ENCODE peak calls at places on chromosomes 5 and 9, in ten cellular contexts. X, H, R, F, E, V, T, W, Q and Z are unnamed samples.

GRCh38 chr5:173583384-173583783 is 33.1 kb downstream of the BOD1 start:
- DNase-seq in X (no peak), H (no peak), R (no peak), F (no peak), E (no peak), V (no peak), T (no peak), W (no peak), Q (no peak), Z (no peak)

GRCh38 chr5:20340123-20340522 is 352.1 kb upstream of the CDH18 start:
- DNase-seq in X (no peak), H (no peak), R (no peak), F (no peak), E (no peak), V (no peak), T (no peak), W (no peak), Q (no peak), Z (no peak)

GRCh38 chr5:151825445-151825844 is 53.7 kb downstream of the G3BP1 start:
- DNase-seq in X (peak), H (peak), R (peak), F (peak), E (peak), V (peak), T (no peak), W (peak), Q (peak), Z (no peak)

GRCh38 chr5:175418252-175418651 is 25.7 kb downstream of the DRD1 start:
- DNase-seq in X (no peak), H (no peak), R (no peak), F (no peak), E (no peak), V (no peak), T (no peak), W (peak), Q (no peak), Z (no peak)

GRCh38 chr5:150166193-150167162 is at the start of gene CDX1:
- DNase-seq in X (no peak), H (no peak), R (peak), F (no peak), E (no peak), V (no peak), T (no peak), W (no peak), Q (no peak), Z (no peak)

GRCh38 chr9:16335788-16336580 is 534.5 kb downstream of the BNC2 start:
- DNase-seq in X (peak), H (peak), R (no peak), F (no peak), E (no peak), V (peak), T (peak), W (peak), Q (peak), Z (peak)

GRCh38 chr5:131148835-131149234 is 16.2 kb downstream of the HINT1 start:
- DNase-seq in X (no peak), H (no peak), R (no peak), F (no peak), E (no peak), V (no peak), T (no peak), W (no peak), Q (no peak), Z (no peak)

GRCh38 chr5:68141494-68141893 is 74.1 kb upstream of the PIK3R1 start:
- DNase-seq in X (no peak), H (no peak), R (no peak), F (no peak), E (no peak), V (no peak), T (no peak), W (no peak), Q (peak), Z (no peak)

GRCh38 chr5:19270153-19270552 is 717.8 kb downstream of the CDH18 start:
- DNase-seq in X (no peak), H (no peak), R (peak), F (no peak), E (no peak), V (no peak), T (no peak), W (no peak), Q (no peak), Z (no peak)

GRCh38 chr9:100739208-100739607 is 161.3 kb downstream of the CAVIN4 start:
- DNase-seq in X (no peak), H (no peak), R (no peak), F (no peak), E (no peak), V (no peak), T (no peak), W (no peak), Q (no peak), Z (no peak)

GRCh38 chr9:133129001-133129799 is 8.2 kb upstream of the RALGDS start:
- DNase-seq in X (no peak), H (no peak), R (no peak), F (no peak), E (no peak), V (no peak), T (no peak), W (no peak), Q (no peak), Z (no peak)

GRCh38 chr5:159956074-159956473 is 39.8 kb downstream of the ADRA1B start:
- DNase-seq in X (no peak), H (no peak), R (no peak), F (no peak), E (no peak), V (no peak), T (no peak), W (no peak), Q (peak), Z (no peak)

GRCh38 chr5:151675956-151676712 is 10.6 kb downstream of the SPARC start:
- DNase-seq in X (no peak), H (no peak), R (peak), F (no peak), E (no peak), V (no peak), T (no peak), W (no peak), Q (peak), Z (no peak)

GRCh38 chr5:127941646-127942045 is 141.9 kb upstream of the SLC12A2 start:
- DNase-seq in X (no peak), H (no peak), R (no peak), F (no peak), E (no peak), V (no peak), T (no peak), W (no peak), Q (peak), Z (no peak)

GRCh38 chr5:51156838-51157237 is 226.4 kb upstream of the ISL1 start:
- DNase-seq in X (no peak), H (no peak), R (peak), F (no peak), E (no peak), V (no peak), T (no peak), W (no peak), Q (no peak), Z (no peak)

GRCh38 chr5:42949348-42950090 is 90.6 kb downstream of the ANXA2R start:
- DNase-seq in X (peak), H (no peak), R (peak), F (no peak), E (peak), V (peak), T (peak), W (no peak), Q (peak), Z (no peak)
- H3K4me3 ChIP-seq in X (peak), H (no peak), R (no peak), F (no peak), E (peak), V (no peak), T (peak), W (peak), Q (peak), Z (peak)

GRCh38 chr9:108040783-108041182 is 551.2 kb upstream of the KLF4 start:
- DNase-seq in X (no peak), H (no peak), R (no peak), F (no peak), E (no peak), V (no peak), T (no peak), W (no peak), Q (peak), Z (no peak)
- TF ChIP-seq CTCF in X (no peak), H (no peak), R (no peak), F (no peak), E (no peak), V (no peak), T (no peak), W (no peak), Q (no peak), Z (no peak)

GRCh38 chr9:87581949-87582637 is 84.4 kb downstream of the DAPK1 start:
- DNase-seq in X (no peak), H (no peak), R (no peak), F (no peak), E (no peak), V (no peak), T (no peak), W (no peak), Q (no peak), Z (no peak)
- H3K4me3 ChIP-seq in X (no peak), H (no peak), R (no peak), F (no peak), E (no peak), V (no peak), T (no peak), W (no peak), Q (no peak), Z (no peak)

GRCh38 chr9:68625559-68625958 is 79.5 kb upstream of the PIP5K1B start:
- DNase-seq in X (no peak), H (no peak), R (no peak), F (no peak), E (no peak), V (no peak), T (no peak), W (no peak), Q (no peak), Z (peak)
- TF ChIP-seq CTCF in X (no peak), H (no peak), R (no peak), F (no peak), E (no peak), V (no peak), T (no peak), W (no peak), Q (no peak), Z (no peak)

GRCh38 chr9:8845376-8845775 is 1045.8 kb upstream of the DMAC1 start:
- DNase-seq in X (no peak), H (no peak), R (no peak), F (no peak), E (no peak), V (no peak), T (no peak), W (no peak), Q (no peak), Z (no peak)
- H3K4me3 ChIP-seq in X (no peak), H (no peak), R (no peak), F (no peak), E (no peak), V (no peak), T (no peak), W (no peak), Q (no peak), Z (no peak)